ENCODE peak calls at places on chromosomes 16 and 17, in eight cellular contexts. O, B, F, M, L, P, U and R are unnamed samples.

GRCh38 chr17:8488931-8489330 is 53.2 kb downstream of the NDEL1 start:
- DNase-seq in O (no peak), B (no peak), F (no peak), M (no peak), L (no peak), P (no peak), U (no peak), R (peak; percentile 15)

GRCh38 chr17:79812969-79813825 is 16.3 kb upstream of the CBX8 start:
- DNase-seq in O (no peak), B (no peak), F (no peak), M (no peak), L (no peak), P (no peak), U (peak; percentile 38), R (no peak)

GRCh38 chr16:88561485-88562369 is 8.5 kb upstream of the ZC3H18 start:
- DNase-seq in O (no peak), B (peak; percentile 27), F (no peak), M (peak; percentile 46), L (no peak), P (no peak), U (peak; percentile 62), R (peak; percentile 56)

GRCh38 chr17:37050905-37051304 is 102.2 kb downstream of the AATF start:
- DNase-seq in O (no peak), B (no peak), F (no peak), M (no peak), L (no peak), P (no peak), U (no peak), R (no peak)

GRCh38 chr17:82978765-82979349 is 100.6 kb upstream of the METRNL start:
- DNase-seq in O (no peak), B (no peak), F (no peak), M (peak; percentile 36), L (no peak), P (no peak), U (no peak), R (peak; percentile 64)

GRCh38 chr16:75591001-75591852 is 25.0 kb downstream of the GABARAPL2 start:
- DNase-seq in O (no peak), B (no peak), F (no peak), M (no peak), L (no peak), P (no peak), U (no peak), R (no peak)

GRCh38 chr17:70357196-70357595 is 187.9 kb downstream of the KCNJ2 start:
- DNase-seq in O (no peak), B (no peak), F (no peak), M (no peak), L (no peak), P (no peak), U (no peak), R (no peak)

GRCh38 chr17:16923904-16924700 is 47.8 kb downstream of the TNFRSF13B start:
- DNase-seq in O (no peak), B (no peak), F (no peak), M (no peak), L (no peak), P (no peak), U (no peak), R (no peak)

GRCh38 chr16:85523602-85524364 is 89.3 kb upstream of the GSE1 start:
- DNase-seq in O (no peak), B (no peak), F (peak; percentile 75), M (no peak), L (no peak), P (peak; percentile 34), U (no peak), R (peak; percentile 44)

GRCh38 chr17:18921912-18922451 is 30.0 kb upstream of the SLC5A10 start:
- DNase-seq in O (no peak), B (no peak), F (no peak), M (no peak), L (no peak), P (no peak), U (peak; percentile 45), R (no peak)

GRCh38 chr16:80583466-80583865 is 42.7 kb downstream of the DYNLRB2 start:
- DNase-seq in O (no peak), B (no peak), F (no peak), M (no peak), L (no peak), P (no peak), U (no peak), R (no peak)

GRCh38 chr16:19502395-19503131 is 19.3 kb downstream of the GDE1 start:
- DNase-seq in O (peak; percentile 1), B (peak; percentile 43), F (peak; percentile 66), M (peak; percentile 42), L (peak; percentile 68), P (peak; percentile 66), U (peak; percentile 73), R (peak; percentile 79)

GRCh38 chr16:86556576-86556975 is 1.5 kb upstream of the MTHFSD start:
- DNase-seq in O (no peak), B (no peak), F (no peak), M (no peak), L (no peak), P (no peak), U (no peak), R (no peak)

GRCh38 chr17:77604301-77605031 is 354.0 kb upstream of the TNRC6C start:
- DNase-seq in O (no peak), B (no peak), F (no peak), M (no peak), L (no peak), P (no peak), U (no peak), R (no peak)

GRCh38 chr17:40168262-40168832 is 8.9 kb upstream of the RAPGEFL1 start:
- DNase-seq in O (no peak), B (no peak), F (peak; percentile 7), M (peak; percentile 58), L (no peak), P (peak; percentile 8), U (peak; percentile 72), R (peak; percentile 69)

GRCh38 chr16:83270640-83271039 is 537.1 kb upstream of the HSBP1 start:
- DNase-seq in O (no peak), B (no peak), F (no peak), M (no peak), L (no peak), P (no peak), U (no peak), R (no peak)

GRCh38 chr16:22813223-22813945 is 578 bp upstream of the HS3ST2 start:
- DNase-seq in O (no peak), B (no peak), F (no peak), M (no peak), L (peak; percentile 89), P (no peak), U (no peak), R (peak; percentile 11)

GRCh38 chr16:52861614-52862022 is 191.1 kb downstream of the CHD9NB start:
- DNase-seq in O (peak; percentile 67), B (no peak), F (peak; percentile 78), M (no peak), L (peak; percentile 17), P (peak; percentile 1), U (no peak), R (peak; percentile 8)

GRCh38 chr17:72988451-72988850 is 104.0 kb downstream of the SLC39A11 start:
- DNase-seq in O (no peak), B (no peak), F (no peak), M (no peak), L (no peak), P (no peak), U (no peak), R (no peak)

GRCh38 chr16:81940781-81941560 is 70.3 kb downstream of the SDR42E1 start:
- DNase-seq in O (peak; percentile 10), B (no peak), F (no peak), M (no peak), L (no peak), P (peak; percentile 8), U (no peak), R (peak; percentile 58)

GRCh38 chr17:77153487-77153886 is 12.7 kb downstream of the SEC14L1 start:
- DNase-seq in O (no peak), B (no peak), F (no peak), M (no peak), L (no peak), P (no peak), U (no peak), R (no peak)

GRCh38 chr17:79046501-79047280 is 22.7 kb downstream of the C1QTNF1 start:
- DNase-seq in O (no peak), B (no peak), F (peak; percentile 91), M (no peak), L (no peak), P (no peak), U (no peak), R (no peak)

GRCh38 chr16:56874800-56875199 is 9.8 kb downstream of the SLC12A3 start:
- DNase-seq in O (no peak), B (no peak), F (no peak), M (no peak), L (no peak), P (no peak), U (no peak), R (no peak)

GRCh38 chr17:29914819-29915537 is 15.1 kb downstream of the SSH2 start:
- DNase-seq in O (no peak), B (no peak), F (no peak), M (no peak), L (no peak), P (no peak), U (no peak), R (no peak)